ENCODE peak calls at places on chromosomes 2 and 18, in nine cellular contexts. Z, R, G, S, K, U, V, A and X are unnamed samples.

GRCh38 chr18:70293166-70293565 is 4.3 kb downstream of the SOCS6 start:
- DNase-seq in Z (no peak), R (no peak), G (no peak), S (no peak), K (no peak), U (no peak), V (no peak), A (no peak), X (no peak)

GRCh38 chr2:211055438-211055837 is 499.0 kb downstream of the CPS1 start:
- DNase-seq in Z (no peak), R (no peak), G (no peak), S (no peak), K (no peak), U (no peak), V (no peak), A (no peak), X (no peak)

GRCh38 chr2:60585276-60585675 is 31.8 kb upstream of the BCL11A start:
- DNase-seq in Z (no peak), R (no peak), G (no peak), S (no peak), K (no peak), U (no peak), V (no peak), A (no peak), X (no peak)

GRCh38 chr2:154978710-154979109 is 280.2 kb downstream of the KCNJ3 start:
- DNase-seq in Z (no peak), R (no peak), G (no peak), S (no peak), K (no peak), U (no peak), V (no peak), A (no peak), X (no peak)

GRCh38 chr2:68031546-68032160 is 31.2 kb downstream of the C1D start:
- DNase-seq in Z (peak), R (no peak), G (no peak), S (no peak), K (no peak), U (peak), V (no peak), A (no peak), X (no peak)

GRCh38 chr2:127275789-127276188 is 18.2 kb downstream of the ERCC3 start:
- DNase-seq in Z (no peak), R (no peak), G (no peak), S (no peak), K (no peak), U (no peak), V (no peak), A (no peak), X (no peak)

GRCh38 chr2:202911513-202912341 is at the start of the genes CARF and WDR12:
- DNase-seq in Z (peak), R (peak), G (peak), S (peak), K (peak), U (peak), V (peak), A (peak), X (peak)

GRCh38 chr2:218805627-218806026 is 23.7 kb downstream of the CYP27A1 start:
- DNase-seq in Z (no peak), R (no peak), G (no peak), S (no peak), K (no peak), U (no peak), V (no peak), A (no peak), X (no peak)

GRCh38 chr2:63665091-63665490 is 76.3 kb downstream of the MDH1 start:
- DNase-seq in Z (no peak), R (no peak), G (no peak), S (no peak), K (no peak), U (no peak), V (no peak), A (no peak), X (no peak)

GRCh38 chr18:13756261-13756660 is 29.8 kb downstream of the RNMT start:
- DNase-seq in Z (no peak), R (no peak), G (no peak), S (no peak), K (no peak), U (no peak), V (no peak), A (no peak), X (no peak)

GRCh38 chr2:11676640-11677039 is 6.6 kb upstream of the NTSR2 start:
- DNase-seq in Z (no peak), R (no peak), G (no peak), S (no peak), K (no peak), U (no peak), V (no peak), A (no peak), X (no peak)

GRCh38 chr2:109382236-109382930 is 231.4 kb downstream of the SEPTIN10 start:
- DNase-seq in Z (no peak), R (no peak), G (no peak), S (no peak), K (no peak), U (no peak), V (no peak), A (no peak), X (no peak)

GRCh38 chr18:23284629-23285028 is 149.3 kb downstream of the CABLES1 start:
- DNase-seq in Z (no peak), R (no peak), G (no peak), S (no peak), K (no peak), U (no peak), V (no peak), A (no peak), X (no peak)

GRCh38 chr2:71991397-71991796 is 156.3 kb downstream of the CYP26B1 start:
- DNase-seq in Z (no peak), R (no peak), G (no peak), S (no peak), K (no peak), U (no peak), V (no peak), A (no peak), X (no peak)

GRCh38 chr2:181782630-181783029 is 102.3 kb upstream of the NEUROD1 start:
- DNase-seq in Z (no peak), R (no peak), G (peak), S (no peak), K (no peak), U (no peak), V (no peak), A (no peak), X (no peak)

GRCh38 chr2:8457092-8457481 is 224.8 kb upstream of the ID2 start:
- DNase-seq in Z (peak), R (no peak), G (no peak), S (peak), K (no peak), U (no peak), V (no peak), A (no peak), X (peak)